ENCODE peak calls at places on chromosome 1, in four cellular contexts. One of them, this sample, is unnamed.

GRCh38 chr1:53979712-53980450 is 33.7 kb downstream of the LRRC42 start:
- DNase-seq in neural crest cell: no peak
- DNase-seq in bronchial epithelial cell: no peak
- DNase-seq in tibial nerve: no peak
- DNase-seq in this sample: no peak

GRCh38 chr1:83632906-83633305 is 366.0 kb downstream of the TTLL7 start:
- DNase-seq in neural crest cell: no peak
- DNase-seq in bronchial epithelial cell: no peak
- DNase-seq in tibial nerve: no peak
- DNase-seq in this sample: no peak

GRCh38 chr1:218636548-218636947 is 291.4 kb downstream of the TGFB2 start:
- DNase-seq in neural crest cell: no peak
- DNase-seq in bronchial epithelial cell: no peak
- DNase-seq in tibial nerve: no peak
- DNase-seq in this sample: no peak

GRCh38 chr1:64194168-64195088 is 9.0 kb upstream of the UBE2U start:
- DNase-seq in neural crest cell: no peak
- DNase-seq in bronchial epithelial cell: no peak
- DNase-seq in tibial nerve: no peak
- DNase-seq in this sample: no peak

GRCh38 chr1:230545181-230545580 is 97.1 kb upstream of the COG2 start:
- DNase-seq in neural crest cell: no peak
- DNase-seq in bronchial epithelial cell: no peak
- DNase-seq in tibial nerve: no peak
- DNase-seq in this sample: no peak

GRCh38 chr1:44786841-44787426 is 1.0 kb downstream of the BEST4 start:
- DNase-seq in neural crest cell: no peak
- DNase-seq in bronchial epithelial cell: no peak
- DNase-seq in tibial nerve: no peak
- DNase-seq in this sample: no peak

GRCh38 chr1:204932573-204932909 is 61.9 kb downstream of the NFASC start:
- DNase-seq in neural crest cell: no peak
- DNase-seq in bronchial epithelial cell: no peak
- DNase-seq in tibial nerve: no peak
- DNase-seq in this sample: no peak

GRCh38 chr1:44557756-44558155 is 116.5 kb downstream of the TMEM53 start:
- DNase-seq in neural crest cell: no peak
- DNase-seq in bronchial epithelial cell: peak; percentile 67
- DNase-seq in tibial nerve: no peak
- DNase-seq in this sample: no peak

GRCh38 chr1:226643701-226644540 is 95.2 kb downstream of the ITPKB start:
- DNase-seq in neural crest cell: no peak
- DNase-seq in bronchial epithelial cell: no peak
- DNase-seq in tibial nerve: no peak
- DNase-seq in this sample: no peak

GRCh38 chr1:234572966-234573365 is 37.0 kb downstream of the IRF2BP2 start:
- DNase-seq in neural crest cell: no peak
- DNase-seq in bronchial epithelial cell: no peak
- DNase-seq in tibial nerve: no peak
- DNase-seq in this sample: no peak

GRCh38 chr1:70134148-70134547 is 71.2 kb downstream of the LRRC40 start:
- DNase-seq in neural crest cell: no peak
- DNase-seq in bronchial epithelial cell: no peak
- DNase-seq in tibial nerve: no peak
- DNase-seq in this sample: no peak

GRCh38 chr1:185530215-185530614 is 204.0 kb upstream of the HMCN1 start:
- DNase-seq in neural crest cell: no peak
- DNase-seq in bronchial epithelial cell: no peak
- DNase-seq in tibial nerve: no peak
- DNase-seq in this sample: no peak

GRCh38 chr1:12760256-12760795 is 13.2 kb upstream of the PRAMEF12 start:
- DNase-seq in neural crest cell: no peak
- DNase-seq in bronchial epithelial cell: no peak
- DNase-seq in tibial nerve: no peak
- DNase-seq in this sample: no peak

GRCh38 chr1:58487002-58487401 is 59.5 kb downstream of the OMA1 start:
- DNase-seq in neural crest cell: no peak
- DNase-seq in bronchial epithelial cell: no peak
- DNase-seq in tibial nerve: no peak
- DNase-seq in this sample: no peak

GRCh38 chr1:80293818-80294217 is 1287.3 kb upstream of the ADGRL4 start:
- DNase-seq in neural crest cell: no peak
- DNase-seq in bronchial epithelial cell: no peak
- DNase-seq in tibial nerve: no peak
- DNase-seq in this sample: no peak

GRCh38 chr1:84365225-84366221 is 32.8 kb upstream of the DNASE2B start:
- DNase-seq in neural crest cell: no peak
- DNase-seq in bronchial epithelial cell: peak; percentile 97
- DNase-seq in tibial nerve: no peak
- DNase-seq in this sample: no peak

GRCh38 chr1:9182784-9183257 is 51.8 kb upstream of the H6PD start:
- DNase-seq in neural crest cell: no peak
- DNase-seq in bronchial epithelial cell: no peak
- DNase-seq in tibial nerve: no peak
- DNase-seq in this sample: no peak

GRCh38 chr1:150820710-150821521 is 12.9 kb upstream of the CTSK start:
- DNase-seq in neural crest cell: no peak
- DNase-seq in bronchial epithelial cell: peak; percentile 77
- DNase-seq in tibial nerve: no peak
- DNase-seq in this sample: no peak

GRCh38 chr1:3399732-3400131 is 54.7 kb upstream of the ARHGEF16 start:
- DNase-seq in neural crest cell: no peak
- DNase-seq in bronchial epithelial cell: no peak
- DNase-seq in tibial nerve: peak; percentile 30
- DNase-seq in this sample: no peak

GRCh38 chr1:15308135-15308534 is 61.1 kb downstream of the FHAD1 start:
- DNase-seq in neural crest cell: no peak
- DNase-seq in bronchial epithelial cell: no peak
- DNase-seq in tibial nerve: no peak
- DNase-seq in this sample: no peak

GRCh38 chr1:10161541-10162290 is 48.7 kb upstream of the KIF1B start:
- DNase-seq in neural crest cell: no peak
- DNase-seq in bronchial epithelial cell: no peak
- DNase-seq in tibial nerve: no peak
- DNase-seq in this sample: no peak

GRCh38 chr1:246198141-246198820 is 308.8 kb downstream of the SMYD3 start:
- DNase-seq in neural crest cell: no peak
- DNase-seq in bronchial epithelial cell: no peak
- DNase-seq in tibial nerve: no peak
- DNase-seq in this sample: no peak

GRCh38 chr1:68254667-68255226 is 22.4 kb upstream of the WLS start:
- DNase-seq in neural crest cell: no peak
- DNase-seq in bronchial epithelial cell: no peak
- DNase-seq in tibial nerve: no peak
- DNase-seq in this sample: no peak

GRCh38 chr1:214198571-214198970 is 82.4 kb upstream of the SMYD2 start:
- DNase-seq in neural crest cell: no peak
- DNase-seq in bronchial epithelial cell: no peak
- DNase-seq in tibial nerve: no peak
- DNase-seq in this sample: no peak

GRCh38 chr1:176119549-176119948 is 87.5 kb downstream of the COP1 start:
- DNase-seq in neural crest cell: no peak
- DNase-seq in bronchial epithelial cell: peak; percentile 31
- DNase-seq in tibial nerve: no peak
- DNase-seq in this sample: no peak

GRCh38 chr1:78649628-78650027 is at the start of gene IFI44:
- DNase-seq in neural crest cell: no peak
- DNase-seq in bronchial epithelial cell: peak; percentile 73
- DNase-seq in tibial nerve: peak; percentile 96
- DNase-seq in this sample: no peak

GRCh38 chr1:165915480-165916395 is 88.3 kb downstream of the UCK2 start:
- DNase-seq in neural crest cell: no peak
- DNase-seq in bronchial epithelial cell: no peak
- DNase-seq in tibial nerve: no peak
- DNase-seq in this sample: no peak

GRCh38 chr1:50969611-50970507 is at the start of gene CDKN2C:
- DNase-seq in neural crest cell: peak; percentile 38
- DNase-seq in bronchial epithelial cell: peak; percentile 77
- DNase-seq in tibial nerve: peak; percentile 77
- DNase-seq in this sample: no peak

GRCh38 chr1:156385534-156386031 is 16.6 kb downstream of the RHBG start:
- DNase-seq in neural crest cell: peak; percentile 79
- DNase-seq in bronchial epithelial cell: peak; percentile 49
- DNase-seq in tibial nerve: peak; percentile 69
- DNase-seq in this sample: peak; percentile 75

GRCh38 chr1:5914676-5915285 is 77.4 kb downstream of the NPHP4 start:
- DNase-seq in neural crest cell: no peak
- DNase-seq in bronchial epithelial cell: no peak
- DNase-seq in tibial nerve: no peak
- DNase-seq in this sample: no peak

GRCh38 chr1:17176306-17177061 is 28.4 kb upstream of the PADI1 start:
- DNase-seq in neural crest cell: no peak
- DNase-seq in bronchial epithelial cell: no peak
- DNase-seq in tibial nerve: no peak
- DNase-seq in this sample: no peak

GRCh38 chr1:177355575-177355974 is 184.8 kb downstream of the BRINP2 start:
- DNase-seq in neural crest cell: peak; percentile 26
- DNase-seq in bronchial epithelial cell: peak; percentile 47
- DNase-seq in tibial nerve: no peak
- DNase-seq in this sample: no peak

GRCh38 chr1:93661829-93662474 is 19.7 kb downstream of the BCAR3 start:
- DNase-seq in neural crest cell: no peak
- DNase-seq in bronchial epithelial cell: peak; percentile 49
- DNase-seq in tibial nerve: no peak
- DNase-seq in this sample: no peak

GRCh38 chr1:56065729-56066128 is 513.6 kb downstream of the PLPP3 start:
- DNase-seq in neural crest cell: no peak
- DNase-seq in bronchial epithelial cell: no peak
- DNase-seq in tibial nerve: no peak
- DNase-seq in this sample: no peak

DNA sequence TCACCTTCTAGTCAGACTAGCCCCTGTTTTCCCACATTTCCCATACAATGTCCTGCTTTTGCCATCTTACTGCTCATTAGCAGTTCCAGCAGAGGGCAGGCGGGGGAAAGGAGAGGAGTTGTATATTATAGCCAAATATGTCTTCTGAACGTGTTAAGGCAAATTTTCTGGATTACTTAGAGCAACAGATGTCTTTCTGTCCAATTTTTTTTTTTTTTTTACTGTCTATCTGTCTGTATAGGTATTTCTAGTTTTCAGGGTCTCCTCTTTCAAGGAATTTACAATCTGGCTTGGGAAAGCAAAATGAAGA is 30.0 kb upstream of the DDAH1 start:
- DNase-seq in neural crest cell: no peak
- DNase-seq in bronchial epithelial cell: peak; percentile 77
- DNase-seq in tibial nerve: peak; percentile 33
- DNase-seq in this sample: no peak
- TF ChIP-seq CTCF in neural crest cell: no peak
- TF ChIP-seq CTCF in bronchial epithelial cell: peak; percentile 60
- TF ChIP-seq CTCF in tibial nerve: no peak
- TF ChIP-seq CTCF in this sample: peak; percentile 16

GRCh38 chr1:221543529-221544120 is 198.3 kb downstream of the DUSP10 start:
- DNase-seq in neural crest cell: no peak
- DNase-seq in bronchial epithelial cell: peak; percentile 38
- DNase-seq in tibial nerve: no peak
- DNase-seq in this sample: no peak
- TF ChIP-seq CTCF in neural crest cell: peak; percentile 62
- TF ChIP-seq CTCF in bronchial epithelial cell: peak; percentile 37
- TF ChIP-seq CTCF in tibial nerve: no peak
- TF ChIP-seq CTCF in this sample: peak; percentile 61

GRCh38 chr1:61654067-61654466 is 70.9 kb downstream of the TM2D1 start:
- DNase-seq in neural crest cell: no peak
- DNase-seq in bronchial epithelial cell: no peak
- DNase-seq in tibial nerve: no peak
- DNase-seq in this sample: no peak

GRCh38 chr1:61659061-61659460 is 65.9 kb downstream of the TM2D1 start:
- DNase-seq in neural crest cell: no peak
- DNase-seq in bronchial epithelial cell: peak; percentile 31
- DNase-seq in tibial nerve: no peak
- DNase-seq in this sample: no peak

DNA sequence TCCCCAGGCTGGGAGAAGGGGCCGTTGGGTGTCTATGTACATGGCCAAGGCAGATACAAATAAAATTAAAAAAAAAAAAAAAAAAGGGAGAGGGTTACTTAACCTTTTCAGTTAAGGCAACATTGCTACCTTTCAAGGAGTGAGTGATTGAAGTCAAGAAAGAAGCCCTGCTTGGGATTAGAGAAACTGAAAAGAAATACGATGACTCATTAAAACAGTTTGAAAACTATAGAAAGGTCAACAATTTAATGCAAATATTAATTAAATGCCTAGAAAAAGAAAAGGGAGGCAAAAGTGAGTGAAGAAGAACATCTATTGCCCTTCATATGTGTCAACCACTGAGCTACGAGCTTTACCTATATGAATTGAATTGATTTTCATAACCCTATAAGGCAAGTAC is 69.5 kb downstream of the TM2D1 start:
- DNase-seq in neural crest cell: no peak
- DNase-seq in bronchial epithelial cell: no peak
- DNase-seq in tibial nerve: no peak
- DNase-seq in this sample: no peak
- TF ChIP-seq CTCF in neural crest cell: no peak
- TF ChIP-seq CTCF in bronchial epithelial cell: no peak
- TF ChIP-seq CTCF in tibial nerve: no peak
- TF ChIP-seq CTCF in this sample: no peak

DNA sequence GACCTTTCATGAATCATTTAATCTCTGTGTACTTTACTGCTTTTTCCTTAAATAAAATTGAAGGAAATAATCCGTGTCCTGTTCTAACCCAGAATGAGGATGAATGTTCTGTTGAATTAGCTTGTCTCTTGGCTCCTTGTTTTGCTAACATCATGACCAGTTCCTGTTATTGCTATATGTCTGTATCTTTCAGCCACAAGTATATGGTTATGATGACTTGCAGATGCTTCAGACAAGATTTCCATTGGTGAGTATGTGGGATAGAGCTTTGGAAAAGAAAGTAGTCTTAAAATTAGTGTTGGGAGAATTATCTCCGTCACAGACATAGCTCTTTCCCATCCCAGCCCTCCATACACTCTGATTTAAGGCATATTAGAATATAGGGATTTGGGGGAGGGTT is 13.6 kb upstream of the HAX1 start:
- DNase-seq in neural crest cell: no peak
- DNase-seq in bronchial epithelial cell: no peak
- DNase-seq in tibial nerve: no peak
- DNase-seq in this sample: no peak
- TF ChIP-seq CTCF in neural crest cell: no peak
- TF ChIP-seq CTCF in bronchial epithelial cell: no peak
- TF ChIP-seq CTCF in tibial nerve: no peak
- TF ChIP-seq CTCF in this sample: no peak